ENCODE peak calls at places on chromosome 2, in nine cellular contexts. Z, B, O, H, L, G, W, E and S are unnamed samples.

GRCh38 chr2:3608373-3609278 is 13.7 kb downstream of the COLEC11 start:
- DNase-seq in G (no peak), B (peak), H (no peak), W (no peak), O (peak), L (no peak), Z (no peak), E (no peak), S (no peak)

GRCh38 chr2:68441179-68441993 is 25.7 kb downstream of the FBXO48 start:
- DNase-seq in H (peak), W (peak), O (peak), E (peak), B (peak), Z (peak), L (peak), G (peak), S (peak)

GRCh38 chr2:217162533-217162932 is 302.7 kb upstream of the TNP1 start:
- DNase-seq in G (no peak), E (peak), Z (peak), H (peak), B (peak), O (peak), W (peak), L (peak), S (no peak)

GRCh38 chr2:100383306-100383705 is 34.2 kb downstream of the CHST10 start:
- DNase-seq in L (no peak), O (peak), G (no peak), H (no peak), Z (no peak), E (no peak), W (no peak), B (no peak), S (no peak)

GRCh38 chr2:126720031-126720368 is 64.0 kb downstream of the GYPC start:
- DNase-seq in B (no peak), E (peak), H (no peak), G (no peak), Z (no peak), W (no peak), O (no peak), L (no peak), S (no peak)

GRCh38 chr2:196413821-196414274 is 225.7 kb upstream of the CCDC150 start:
- DNase-seq in O (no peak), B (no peak), Z (no peak), L (no peak), H (no peak), E (peak), G (no peak), W (peak), S (no peak)

GRCh38 chr2:9639740-9640337 is 9.0 kb upstream of the YWHAQ start:
- DNase-seq in W (no peak), L (no peak), E (no peak), O (no peak), B (no peak), G (no peak), H (no peak), Z (no peak), S (no peak)

GRCh38 chr2:223954401-223954800 is 2.9 kb upstream of the MRPL44 start:
- DNase-seq in G (no peak), L (peak), Z (no peak), B (no peak), H (no peak), E (peak), W (no peak), O (no peak), S (no peak)

GRCh38 chr2:62303818-62304217 is 107.9 kb downstream of the B3GNT2 start:
- DNase-seq in L (no peak), B (no peak), H (no peak), Z (no peak), O (no peak), E (no peak), G (no peak), W (no peak), S (no peak)